ENCODE peak calls at places on chromosomes 5 and 9, in five cellular contexts. L is DMS79; S is body of pancreas; Y is activated CD4-positive, CD25-positive, alpha-beta regulatory T cell; U is astrocyte. R is an unnamed sample.

GRCh38 chr5:157948738-157949410 is 89.9 kb upstream of the CLINT1 start:
- DNase-seq in L (peak; percentile 25), S (peak; percentile 93), Y (peak; percentile 33), U (peak; percentile 83), R (peak; percentile 82)

GRCh38 chr5:165328856-165329255 is 1823.4 kb downstream of the MAT2B start:
- DNase-seq in L (no peak), S (no peak), Y (no peak), U (peak; percentile 16), R (no peak)

GRCh38 chr9:95204310-95204709 is 113.2 kb downstream of the FANCC start:
- DNase-seq in L (no peak), S (no peak), Y (no peak), U (no peak), R (no peak)

GRCh38 chr5:172696171-172696849 is 55.2 kb downstream of the NEURL1B start:
- DNase-seq in L (no peak), S (no peak), Y (no peak), U (no peak), R (no peak)

GRCh38 chr5:151104795-151105194 is 24.0 kb upstream of the TNIP1 start:
- DNase-seq in L (no peak), S (peak; percentile 41), Y (no peak), U (no peak), R (no peak)

GRCh38 chr5:42057254-42057690 is 132.2 kb downstream of the FBXO4 start:
- DNase-seq in L (no peak), S (peak; percentile 61), Y (peak; percentile 6), U (no peak), R (peak; percentile 50)

GRCh38 chr5:31392061-31392460 is 139.8 kb downstream of the DROSHA start:
- DNase-seq in L (no peak), S (no peak), Y (no peak), U (no peak), R (no peak)

GRCh38 chr5:136023935-136024645 is 4.7 kb upstream of the TGFBI start:
- DNase-seq in L (no peak), S (no peak), Y (no peak), U (peak; percentile 98), R (no peak)

GRCh38 chr5:131068893-131069643 is 96.0 kb downstream of the HINT1 start:
- DNase-seq in L (no peak), S (no peak), Y (peak; percentile 32), U (no peak), R (no peak)

GRCh38 chr5:96256795-96257470 is 176.1 kb downstream of the PCSK1 start:
- DNase-seq in L (no peak), S (peak; percentile 47), Y (no peak), U (peak; percentile 96), R (no peak)

GRCh38 chr9:14633148-14633547 is 60.1 kb downstream of the ZDHHC21 start:
- DNase-seq in L (no peak), S (no peak), Y (no peak), U (no peak), R (no peak)

GRCh38 chr9:34218452-34218851 is 39.6 kb downstream of the UBAP1 start:
- DNase-seq in L (no peak), S (no peak), Y (no peak), U (no peak), R (no peak)

GRCh38 chr5:86806206-86806605 is 188.5 kb downstream of the COX7C start:
- DNase-seq in L (no peak), S (no peak), Y (no peak), U (no peak), R (no peak)

GRCh38 chr9:84271887-84272556 is 68.5 kb downstream of the SLC28A3 start:
- DNase-seq in L (no peak), S (no peak), Y (no peak), U (peak; percentile 28), R (no peak)

GRCh38 chr9:101311759-101312420 is 72.9 kb downstream of the BAAT start:
- DNase-seq in L (no peak), S (peak; percentile 54), Y (no peak), U (peak; percentile 53), R (peak; percentile 77)

GRCh38 chr5:102596113-102596512 is 97.3 kb upstream of the SLCO6A1 start:
- DNase-seq in L (no peak), S (no peak), Y (no peak), U (no peak), R (no peak)